ENCODE peak calls at places on chromosomes 6 and 20, in four cellular contexts. E is SK-N-SH; O is CD4-positive, CD25-positive, alpha-beta regulatory T cell; G is ascending aorta. P is an unnamed sample.
A peak's percentile ranks its signal among the peaks of the same experiment; 100 is the strongest.

GRCh38 chr20:48378976-48379670 is 448.7 kb downstream of the PREX1 start:
- DNase-seq in E (no peak), O (no peak), G (no peak), P (no peak)

GRCh38 chr6:144895313-144895712 is 610.2 kb downstream of the UTRN start:
- DNase-seq in E (no peak), O (no peak), G (no peak), P (no peak)

GRCh38 chr20:48690888-48691287 is 136.9 kb downstream of the PREX1 start:
- DNase-seq in E (no peak), O (no peak), G (no peak), P (no peak)

GRCh38 chr6:33828764-33829731 is 25.2 kb upstream of the MLN start:
- DNase-seq in E (peak; percentile 72), O (no peak), G (no peak), P (no peak)

GRCh38 chr6:37802810-37803209 is 16.7 kb upstream of the ZFAND3 start:
- DNase-seq in E (no peak), O (no peak), G (no peak), P (no peak)

GRCh38 chr6:158780963-158781691 is 38.0 kb downstream of the EZR start:
- DNase-seq in E (no peak), O (no peak), G (no peak), P (no peak)

GRCh38 chr6:159819932-159820640 is 20.0 kb downstream of the PNLDC1 start:
- DNase-seq in E (no peak), O (peak; percentile 33), G (no peak), P (peak; percentile 84)

GRCh38 chr6:50272611-50273010 is 222.9 kb upstream of the DEFB112 start:
- DNase-seq in E (no peak), O (no peak), G (no peak), P (peak; percentile 28)

GRCh38 chr6:138509371-138509770 is 10.1 kb upstream of the NHSL1 start:
- DNase-seq in E (peak; percentile 6), O (peak; percentile 33), G (no peak), P (peak; percentile 42)

GRCh38 chr6:100880149-100880900 is 804 bp downstream of the ASCC3 start:
- DNase-seq in E (peak; percentile 10), O (no peak), G (no peak), P (no peak)

GRCh38 chr6:38797391-38797790 is 82.3 kb downstream of the DNAH8 start:
- DNase-seq in E (no peak), O (no peak), G (no peak), P (no peak)

GRCh38 chr20:5297280-5298004 is 19.3 kb downstream of the PROKR2 start:
- DNase-seq in E (peak; percentile 58), O (no peak), G (no peak), P (no peak)

GRCh38 chr6:157764346-157765068 is 58.5 kb upstream of the SNX9 start:
- DNase-seq in E (no peak), O (peak; percentile 90), G (peak; percentile 90), P (peak; percentile 55)
- H3K4me3 ChIP-seq in E (no peak overlapping the region), O (peak overlapping the region; percentile 81), G (no peak overlapping the region), P (peak overlapping the region; percentile 20)

GRCh38 chr6:15510121-15510520 is 152.7 kb downstream of the DTNBP1 start:
- DNase-seq in E (no peak), O (no peak), G (no peak), P (no peak)
- H3K36me3 ChIP-seq in E (peaks cover 8% of the 10 kb centered on the region), O (peaks cover 79% of the 10 kb centered on the region), G (peaks cover 63% of the 10 kb centered on the region), P (peaks cover 6% of the 10 kb centered on the region)

GRCh38 chr6:13105139-13105538 is 223.2 kb downstream of the TBC1D7 start:
- DNase-seq in E (no peak), O (no peak), G (no peak), P (no peak)
- H3K4me1 ChIP-seq in E (no peaks in the 10 kb centered on the region), O (peaks cover 3% of the 10 kb centered on the region), G (peaks cover 13% of the 10 kb centered on the region), P (no peaks in the 10 kb centered on the region)

DNA sequence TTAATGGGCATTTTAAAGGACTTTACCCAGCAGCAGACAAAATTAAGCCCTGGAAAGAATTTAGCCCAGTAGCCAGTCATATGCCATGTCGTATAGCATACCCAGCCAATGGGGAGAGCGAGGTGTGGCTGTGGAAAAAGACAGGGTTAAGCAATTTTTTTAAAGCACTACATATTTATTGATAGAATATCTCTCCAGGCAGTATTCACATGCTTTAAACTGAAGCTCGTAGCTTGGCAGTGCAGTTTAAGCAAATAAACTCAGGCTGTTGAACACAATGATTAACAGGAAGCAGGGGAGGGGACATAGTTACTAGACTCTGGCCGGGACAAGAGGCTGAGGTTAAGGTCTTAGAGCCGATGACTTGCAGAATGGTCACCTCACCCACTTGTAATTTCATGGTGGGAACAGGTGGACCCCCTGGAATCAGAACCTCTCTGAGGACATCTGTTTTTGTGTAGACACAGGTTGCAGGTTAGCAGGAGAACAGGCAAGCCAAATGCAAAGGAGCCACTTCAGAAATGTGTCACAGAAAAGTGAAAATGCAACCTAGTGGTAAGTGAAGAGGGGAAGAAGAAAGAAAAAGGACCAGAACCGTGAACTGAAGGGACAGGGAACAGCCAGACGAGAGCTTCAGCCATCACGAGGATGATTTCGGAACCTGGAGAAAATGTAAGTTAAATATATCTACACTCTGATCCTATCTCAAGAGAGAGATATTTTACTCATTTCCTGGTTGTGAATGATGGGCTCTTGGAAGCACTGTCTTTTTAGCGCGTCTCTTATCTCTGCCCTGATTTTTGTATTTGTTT is 7.2 kb downstream of the GCNT2 start:
- DNase-seq in E (no peak), O (peak; percentile 34), G (no peak), P (peak; percentile 26)
- H3K4me3 ChIP-seq in E (peak overlapping the region; percentile 34), O (peak overlapping the region; percentile 97), G (peak overlapping the region; percentile 67), P (peak overlapping the region; percentile 16)

GRCh38 chr20:34531608-34532265 is 15.5 kb downstream of the DYNLRB1 start:
- DNase-seq in E (no peak), O (no peak), G (no peak), P (no peak)

GRCh38 chr20:34529742-34530141 is 13.5 kb downstream of the DYNLRB1 start:
- DNase-seq in E (no peak), O (no peak), G (no peak), P (no peak)

GRCh38 chr20:34528921-34529297 is 12.7 kb downstream of the DYNLRB1 start:
- DNase-seq in E (no peak), O (no peak), G (no peak), P (no peak)

GRCh38 chr20:34532320-34532719 is 16.1 kb downstream of the DYNLRB1 start:
- DNase-seq in E (no peak), O (no peak), G (no peak), P (peak; percentile 47)

DNA sequence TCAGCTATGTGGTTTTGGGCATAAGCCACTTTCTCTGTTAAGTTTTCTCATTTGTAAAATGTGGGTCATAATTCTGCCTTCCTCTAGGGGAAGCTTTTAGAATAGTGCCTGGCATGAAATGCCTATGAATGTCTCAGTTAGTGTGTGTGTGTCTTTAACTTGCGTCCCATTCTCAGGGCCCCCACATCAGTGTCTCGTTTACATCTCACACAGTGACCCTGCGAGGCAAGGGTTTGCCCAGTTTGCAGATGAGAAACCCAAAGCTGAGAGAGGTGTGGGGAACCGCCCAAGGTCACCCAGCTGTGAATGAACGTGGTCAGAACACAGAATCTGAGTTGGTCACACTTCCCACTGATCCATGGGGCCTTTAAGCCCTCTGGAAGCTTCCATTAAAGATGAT is 14.1 kb downstream of the DYNLRB1 start:
- DNase-seq in E (no peak), O (no peak), G (no peak), P (no peak)
- H3K36me3 ChIP-seq in E (peaks cover 62% of the 10 kb centered on the region), O (peaks cover 88% of the 10 kb centered on the region), G (peaks cover 83% of the 10 kb centered on the region), P (peaks cover 55% of the 10 kb centered on the region)

DNA sequence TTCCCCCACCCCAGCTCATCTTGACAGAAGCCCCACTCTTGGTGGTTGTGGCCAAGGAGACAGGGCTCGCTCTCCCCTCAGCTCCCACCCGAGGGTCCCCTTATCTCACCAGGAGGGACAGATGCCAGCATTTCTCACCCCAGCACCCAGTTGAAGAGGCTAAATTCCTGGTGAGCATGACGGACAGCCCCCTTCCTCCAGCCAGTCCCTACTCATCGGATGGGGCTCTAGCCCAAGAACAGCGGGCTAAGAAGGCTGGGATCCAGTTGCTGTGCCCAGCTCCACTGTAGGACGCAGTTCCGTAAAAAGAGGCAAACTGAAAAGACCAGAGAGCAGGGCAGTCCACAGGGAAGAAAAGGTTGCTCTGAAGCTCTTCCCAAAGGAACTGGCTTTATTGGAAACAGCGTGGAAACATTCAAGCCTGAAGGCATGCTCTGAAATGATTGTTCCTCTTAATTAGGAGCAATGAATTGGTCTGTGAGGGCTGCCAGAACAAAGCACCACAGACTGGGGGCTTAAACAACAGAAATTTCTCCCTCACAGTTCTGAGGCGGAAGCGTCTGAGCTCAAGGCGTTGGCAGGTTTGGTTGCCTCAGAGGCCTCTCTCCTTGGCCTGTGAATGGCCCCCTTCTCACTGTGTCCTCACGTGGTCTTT is 17.9 kb upstream of the KIF25 start:
- DNase-seq in E (no peak), O (no peak), G (no peak), P (no peak)
- H3K4me1 ChIP-seq in E (no peaks in the 10 kb centered on the region), O (no peaks in the 10 kb centered on the region), G (no peaks in the 10 kb centered on the region), P (no peaks in the 10 kb centered on the region)

DNA sequence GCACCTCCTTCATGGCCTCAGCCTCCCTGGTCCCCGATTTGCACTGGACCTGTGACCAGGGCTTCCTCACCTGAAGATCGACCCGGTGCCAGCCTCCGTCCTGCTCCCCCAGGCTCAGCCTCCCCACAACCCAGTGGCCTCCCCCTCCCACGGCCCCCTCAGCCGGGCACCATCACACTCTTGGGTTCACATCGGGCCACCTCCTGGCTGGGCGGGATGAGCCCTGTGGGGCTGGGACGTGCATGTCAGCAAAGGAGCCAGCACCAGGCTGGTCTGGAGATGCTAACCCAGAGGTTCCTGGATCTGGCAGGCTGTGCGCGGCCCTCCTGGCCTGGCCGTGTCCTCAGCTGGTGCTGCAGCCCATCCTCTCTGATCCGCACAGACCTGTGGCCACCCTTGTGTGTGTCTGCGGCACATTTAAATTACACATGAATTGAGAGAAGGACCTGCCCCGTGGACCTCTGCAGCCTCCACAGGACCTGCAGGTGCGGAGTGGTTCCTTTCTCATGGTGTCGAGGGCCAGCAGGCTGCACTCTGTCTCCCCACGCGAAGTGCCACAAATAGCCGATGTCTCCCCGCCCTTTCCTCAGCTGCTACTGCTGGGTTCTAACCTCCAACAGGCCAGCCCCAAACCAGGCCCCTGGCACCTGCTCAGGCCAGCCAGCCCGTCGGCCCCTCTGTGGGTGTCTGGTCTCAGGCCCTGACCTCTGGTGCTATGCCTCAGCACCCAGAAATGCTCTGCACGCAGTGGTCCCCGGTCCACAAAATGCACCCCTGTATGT is 237.5 kb downstream of the ERMARD start:
- DNase-seq in E (no peak), O (no peak), G (no peak), P (no peak)
- H3K4me3 ChIP-seq in E (no peak overlapping the region), O (no peak overlapping the region), G (no peak overlapping the region), P (no peak overlapping the region)

GRCh38 chr6:30726506-30727413 is 6.6 kb downstream of the TUBB start:
- DNase-seq in E (no peak), O (no peak), G (no peak), P (no peak)
- H3K36me3 ChIP-seq in E (peaks cover 59% of the 10 kb centered on the region), O (peaks cover 38% of the 10 kb centered on the region), G (peaks cover 93% of the 10 kb centered on the region), P (peaks cover 59% of the 10 kb centered on the region)

P was measured in SJCRH30.